ENCODE peak calls at places on chromosome X, in four cellular contexts. One of them, this sample, is unnamed. For H3K4me1, the result is how much of the 10 kb centered on the place peaks cover.

GRCh38 chrX:122504026-122504425 is 680.1 kb upstream of the GRIA3 start:
- DNase-seq in breast epithelium: no peak
- DNase-seq in A549: no peak
- DNase-seq in uterus: no peak
- DNase-seq in this sample: no peak

GRCh38 chrX:109440475-109440874 is 41.4 kb downstream of the GUCY2F start:
- DNase-seq in uterus: no peak
- DNase-seq in A549: no peak
- DNase-seq in breast epithelium: no peak
- DNase-seq in this sample: no peak

GRCh38 chrX:136250191-136251041 is 784 bp downstream of the MAP7D3 start:
- DNase-seq in A549: peak
- DNase-seq in uterus: no peak
- DNase-seq in breast epithelium: no peak
- DNase-seq in this sample: no peak

GRCh38 chrX:95764972-95765451 is 919.6 kb upstream of the DIAPH2 start:
- DNase-seq in breast epithelium: no peak
- DNase-seq in uterus: no peak
- DNase-seq in A549: no peak
- DNase-seq in this sample: no peak

GRCh38 chrX:31036895-31037294 is 34.9 kb downstream of the FTHL17 start:
- DNase-seq in A549: peak
- DNase-seq in uterus: peak
- DNase-seq in breast epithelium: no peak
- DNase-seq in this sample: no peak

GRCh38 chrX:13380230-13380629 is 60.4 kb upstream of the ATXN3L start:
- DNase-seq in A549: no peak
- DNase-seq in breast epithelium: no peak
- DNase-seq in uterus: no peak
- DNase-seq in this sample: no peak

GRCh38 chrX:139982856-139983255 is 17.5 kb upstream of the CXorf66 start:
- DNase-seq in uterus: no peak
- DNase-seq in breast epithelium: no peak
- DNase-seq in A549: no peak
- DNase-seq in this sample: no peak

GRCh38 chrX:11952176-11952720 is 186.0 kb upstream of the FRMPD4 start:
- DNase-seq in breast epithelium: no peak
- DNase-seq in A549: no peak
- DNase-seq in uterus: no peak
- DNase-seq in this sample: no peak

GRCh38 chrX:46715521-46715920 is 43.4 kb downstream of the SLC9A7 start:
- DNase-seq in uterus: no peak
- DNase-seq in breast epithelium: no peak
- DNase-seq in A549: no peak
- DNase-seq in this sample: no peak

GRCh38 chrX:123773258-123773978 is 40.6 kb upstream of the THOC2 start:
- DNase-seq in A549: no peak
- DNase-seq in uterus: no peak
- DNase-seq in breast epithelium: no peak
- DNase-seq in this sample: no peak

GRCh38 chrX:138756234-138756633 is 44.7 kb upstream of the FGF13 start:
- DNase-seq in A549: no peak
- DNase-seq in uterus: no peak
- DNase-seq in breast epithelium: no peak
- DNase-seq in this sample: no peak

GRCh38 chrX:72306851-72307645 is 1.3 kb upstream of the CITED1 start:
- DNase-seq in uterus: peak
- DNase-seq in A549: peak
- DNase-seq in breast epithelium: no peak
- DNase-seq in this sample: no peak

GRCh38 chrX:51098046-51098445 is 187.5 kb downstream of the BMP15 start:
- DNase-seq in A549: no peak
- DNase-seq in breast epithelium: no peak
- DNase-seq in uterus: no peak
- DNase-seq in this sample: no peak

GRCh38 chrX:54944816-54945215 is 24.2 kb downstream of the TRO start:
- DNase-seq in A549: no peak
- DNase-seq in uterus: no peak
- DNase-seq in breast epithelium: no peak
- DNase-seq in this sample: no peak

GRCh38 chrX:148535639-148536038 is 35.2 kb downstream of the AFF2 start:
- DNase-seq in uterus: no peak
- DNase-seq in breast epithelium: no peak
- DNase-seq in A549: no peak
- DNase-seq in this sample: no peak

GRCh38 chrX:16788477-16788876 is 2.2 kb downstream of the TXLNG start:
- DNase-seq in A549: no peak
- DNase-seq in uterus: peak
- DNase-seq in breast epithelium: no peak
- DNase-seq in this sample: no peak

GRCh38 chrX:66680451-66680850 is 41.6 kb upstream of the EDA2R start:
- DNase-seq in breast epithelium: no peak
- DNase-seq in A549: no peak
- DNase-seq in uterus: no peak
- DNase-seq in this sample: no peak

GRCh38 chrX:111167334-111167733 is 71.3 kb downstream of the PAK3 start:
- DNase-seq in uterus: no peak
- DNase-seq in breast epithelium: no peak
- DNase-seq in A549: no peak
- DNase-seq in this sample: no peak

GRCh38 chrX:69062493-69062892 is 102.8 kb downstream of the PJA1 start:
- DNase-seq in uterus: no peak
- DNase-seq in A549: no peak
- DNase-seq in breast epithelium: no peak
- DNase-seq in this sample: no peak

GRCh38 chrX:43860646-43861370 is 21.4 kb downstream of the MAOB start:
- DNase-seq in A549: peak
- DNase-seq in uterus: no peak
- DNase-seq in breast epithelium: no peak
- DNase-seq in this sample: no peak

GRCh38 chrX:117510453-117510852 is 606.2 kb downstream of the KLHL13 start:
- DNase-seq in breast epithelium: no peak
- DNase-seq in A549: no peak
- DNase-seq in uterus: no peak
- DNase-seq in this sample: no peak

GRCh38 chrX:137519459-137519858 is 46.5 kb upstream of the ZIC3 start:
- DNase-seq in breast epithelium: no peak
- DNase-seq in uterus: no peak
- DNase-seq in A549: no peak
- DNase-seq in this sample: no peak

GRCh38 chrX:71941771-71942170 is 31.1 kb downstream of the NHSL2 start:
- DNase-seq in breast epithelium: no peak
- DNase-seq in A549: no peak
- DNase-seq in uterus: peak
- DNase-seq in this sample: no peak

GRCh38 chrX:13028871-13029336 is 15.5 kb downstream of the FAM9C start:
- DNase-seq in A549: peak
- DNase-seq in breast epithelium: no peak
- DNase-seq in uterus: no peak
- DNase-seq in this sample: no peak

GRCh38 chrX:153981771-153982533 is 9.4 kb downstream of the TMEM187 start:
- DNase-seq in uterus: peak
- DNase-seq in A549: no peak
- DNase-seq in breast epithelium: no peak
- DNase-seq in this sample: no peak

GRCh38 chrX:111040377-111041017 is 55.5 kb upstream of the PAK3 start:
- DNase-seq in breast epithelium: no peak
- DNase-seq in A549: no peak
- DNase-seq in uterus: no peak
- DNase-seq in this sample: no peak

GRCh38 chrX:12901486-12901885 is 4.9 kb upstream of the TLR8 start:
- DNase-seq in uterus: peak
- DNase-seq in A549: peak
- DNase-seq in breast epithelium: peak
- DNase-seq in this sample: no peak

GRCh38 chrX:129115104-129115503 is 408.2 kb downstream of the SMARCA1 start:
- DNase-seq in A549: peak
- DNase-seq in uterus: no peak
- DNase-seq in breast epithelium: no peak
- DNase-seq in this sample: no peak

GRCh38 chrX:30888526-30889146 is 418 bp downstream of the TAB3 start:
- DNase-seq in uterus: no peak
- DNase-seq in breast epithelium: no peak
- DNase-seq in A549: peak
- DNase-seq in this sample: no peak

GRCh38 chrX:37462346-37462745 is 109.1 kb upstream of the LANCL3 start:
- DNase-seq in uterus: no peak
- DNase-seq in A549: no peak
- DNase-seq in breast epithelium: no peak
- DNase-seq in this sample: no peak

GRCh38 chrX:134548257-134548732 is 88.3 kb downstream of the HPRT1 start:
- DNase-seq in A549: no peak
- DNase-seq in breast epithelium: no peak
- DNase-seq in uterus: no peak
- DNase-seq in this sample: no peak

GRCh38 chrX:149513713-149514427 is 8.8 kb upstream of the IDS start:
- DNase-seq in A549: no peak
- DNase-seq in breast epithelium: no peak
- DNase-seq in uterus: no peak
- DNase-seq in this sample: no peak

GRCh38 chrX:20729421-20729820 is 462.7 kb upstream of the RPS6KA3 start:
- DNase-seq in breast epithelium: no peak
- DNase-seq in A549: no peak
- DNase-seq in uterus: no peak
- DNase-seq in this sample: no peak

GRCh38 chrX:112642349-112642748 is 37.4 kb downstream of the LHFPL1 start:
- DNase-seq in breast epithelium: no peak
- DNase-seq in A549: peak
- DNase-seq in uterus: peak
- DNase-seq in this sample: no peak

GRCh38 chrX:97126020-97126419 is 242.3 kb downstream of the RPA4 start:
- DNase-seq in breast epithelium: no peak
- DNase-seq in uterus: no peak
- DNase-seq in A549: no peak
- DNase-seq in this sample: no peak

GRCh38 chrX:71617742-71618141 is 569 bp downstream of the CXCR3 start:
- DNase-seq in breast epithelium: no peak
- DNase-seq in A549: no peak
- DNase-seq in uterus: no peak
- DNase-seq in this sample: no peak

GRCh38 chrX:13346646-13347045 is 26.8 kb upstream of the ATXN3L start:
- DNase-seq in breast epithelium: no peak
- DNase-seq in uterus: no peak
- DNase-seq in A549: no peak
- DNase-seq in this sample: no peak

GRCh38 chrX:42396136-42396535 is 381.8 kb downstream of the PPP1R2C start:
- DNase-seq in uterus: no peak
- DNase-seq in A549: no peak
- DNase-seq in breast epithelium: no peak
- DNase-seq in this sample: no peak

DNA sequence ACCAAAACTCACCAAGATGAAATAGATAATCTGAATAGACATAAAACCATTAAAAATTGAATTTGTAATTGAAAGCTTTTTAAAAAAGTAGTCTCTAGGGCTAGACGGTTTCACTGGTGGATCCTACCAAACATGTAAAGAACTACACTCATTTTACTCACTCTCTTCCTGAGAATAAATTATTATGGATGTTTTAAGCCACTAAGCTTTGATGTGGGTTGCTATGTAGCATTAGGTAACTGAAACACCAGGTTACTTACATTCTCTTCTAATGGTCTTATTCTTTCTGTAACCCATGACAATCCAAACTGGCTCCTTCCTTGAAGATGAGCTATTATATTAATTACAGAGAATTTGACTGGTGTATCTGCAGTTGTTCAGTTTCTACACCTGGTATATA is 385.1 kb downstream of the PPP1R2C start:
- DNase-seq in breast epithelium: no peak
- DNase-seq in A549: no peak
- DNase-seq in uterus: no peak
- DNase-seq in this sample: no peak
- H3K27ac ChIP-seq in breast epithelium: no peak
- H3K27ac ChIP-seq in A549: no peak
- H3K27ac ChIP-seq in uterus: no peak
- H3K27ac ChIP-seq in this sample: no peak

DNA sequence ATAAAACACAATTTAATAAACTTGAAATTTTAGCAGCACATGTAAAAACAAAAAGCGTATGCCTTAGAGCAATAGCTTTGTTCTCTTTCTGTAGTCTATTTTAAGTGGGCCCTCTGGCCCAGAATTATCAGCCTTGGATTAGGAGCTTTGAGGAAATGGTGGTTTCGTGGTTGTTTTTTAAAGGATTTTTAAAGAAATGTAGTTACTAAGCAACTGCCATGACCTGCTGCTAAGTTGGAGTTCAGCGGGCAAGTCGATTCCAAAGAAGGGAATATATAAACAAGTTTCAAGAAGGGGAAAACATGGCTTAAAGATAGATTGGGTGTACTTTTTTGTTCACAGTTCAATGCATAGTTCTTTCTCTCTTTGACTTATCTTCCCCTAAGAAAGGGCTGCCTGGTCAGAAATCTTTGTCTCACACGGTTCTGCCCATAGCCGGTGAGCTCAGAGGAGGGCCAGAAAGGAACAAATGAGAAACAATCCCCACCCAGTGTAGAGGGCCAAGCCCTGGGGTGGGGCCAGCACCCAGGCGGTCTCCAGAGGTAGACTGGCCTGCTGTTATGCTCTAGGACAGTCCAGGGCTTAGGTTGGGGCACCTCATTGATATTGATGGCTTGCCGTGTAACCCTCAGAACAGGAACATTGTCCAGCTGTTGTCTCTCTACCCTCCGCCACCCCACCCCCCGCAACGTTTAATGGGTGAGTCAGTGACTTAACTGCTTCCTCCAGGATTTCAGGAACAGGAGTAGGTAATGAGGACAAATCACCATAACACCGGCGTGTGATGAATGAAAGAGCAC is 32.5 kb downstream of the DLG3 start:
- DNase-seq in breast epithelium: no peak
- DNase-seq in uterus: peak
- DNase-seq in A549: peak
- DNase-seq in this sample: no peak
- H3K4me1 ChIP-seq in breast epithelium: under half
- H3K4me1 ChIP-seq in uterus: under half
- H3K4me1 ChIP-seq in A549: under half
- H3K4me1 ChIP-seq in this sample: half or more

GRCh38 chrX:18879144-18879543 is 104.8 kb downstream of the PHKA2 start:
- DNase-seq in breast epithelium: no peak
- DNase-seq in uterus: no peak
- DNase-seq in A549: no peak
- DNase-seq in this sample: no peak
- TF ChIP-seq POLR2A in breast epithelium: no peak
- TF ChIP-seq POLR2A in uterus: no peak
- TF ChIP-seq POLR2A in A549: no peak
- TF ChIP-seq POLR2A in this sample: no peak

GRCh38 chrX:115968436-115969252 is 201.9 kb upstream of the AGTR2 start:
- DNase-seq in breast epithelium: no peak
- DNase-seq in uterus: peak
- DNase-seq in A549: peak
- DNase-seq in this sample: no peak
- H3K27ac ChIP-seq in breast epithelium: peak
- H3K27ac ChIP-seq in uterus: peak
- H3K27ac ChIP-seq in A549: peak
- H3K27ac ChIP-seq in this sample: peak